ENCODE peak calls at places on chromosomes 13 and 19, in six cellular contexts. Q is GM13976, D is endodermal cell, S is fibroblast of lung, V is HCT116, X is keratinocyte. O is an unnamed sample.

GRCh38 chr19:36528921-36529518 is 949 bp upstream of the ZNF260 start:
- DNase-seq in X (no peak), D (peak), S (no peak), V (no peak), Q (peak), O (no peak)

GRCh38 chr13:114118763-114119123 is 13.7 kb downstream of the RASA3 start:
- DNase-seq in V (no peak), X (no peak), D (no peak), S (peak), Q (no peak), O (no peak)

GRCh38 chr13:95404141-95404882 is 103.1 kb upstream of the ABCC4 start:
- DNase-seq in D (peak), X (peak), V (peak), Q (peak), S (peak), O (peak)

GRCh38 chr13:74452881-74453280 is 318.7 kb upstream of the KLF12 start:
- DNase-seq in X (no peak), D (no peak), S (no peak), V (no peak), Q (no peak), O (no peak)

GRCh38 chr19:38070573-38070972 is 153.4 kb downstream of the DPF1 start:
- DNase-seq in S (peak), X (peak), V (no peak), D (no peak), Q (no peak), O (no peak)

GRCh38 chr13:25927363-25927762 is 124.5 kb downstream of the SHISA2 start:
- DNase-seq in Q (no peak), S (no peak), D (no peak), X (peak), V (no peak), O (no peak)

GRCh38 chr13:73069206-73069815 is 10.5 kb downstream of the KLF5 start:
- DNase-seq in X (no peak), D (no peak), Q (no peak), V (no peak), S (no peak), O (no peak)

GRCh38 chr19:12973236-12973635 is 3.9 kb downstream of the DAND5 start:
- DNase-seq in V (no peak), S (no peak), X (no peak), D (no peak), Q (no peak), O (no peak)

GRCh38 chr19:52688335-52688734 is 46.5 kb downstream of the ZNF611 start:
- DNase-seq in Q (no peak), V (no peak), D (no peak), X (no peak), S (no peak), O (no peak)

GRCh38 chr13:95535243-95535642 is 17.3 kb upstream of the CLDN10 start:
- DNase-seq in V (peak), D (no peak), S (peak), Q (no peak), X (peak), O (no peak)

GRCh38 chr19:48135411-48135810 is 24.8 kb upstream of the PLA2G4C start:
- DNase-seq in V (no peak), Q (no peak), X (no peak), S (no peak), D (peak), O (no peak)

GRCh38 chr13:67099494-67099893 is 130.6 kb downstream of the PCDH9 start:
- DNase-seq in X (no peak), D (peak), Q (no peak), V (no peak), S (no peak), O (no peak)

GRCh38 chr13:22428188-22428828 is 752.5 kb upstream of the SGCG start:
- DNase-seq in Q (no peak), V (no peak), D (no peak), S (peak), X (no peak), O (no peak)

GRCh38 chr19:48836089-48837017 is at the start of gene HSD17B14:
- DNase-seq in X (no peak), S (peak), V (no peak), D (peak), Q (no peak), O (peak)

GRCh38 chr19:16285769-16286564 is 38.7 kb upstream of the KLF2 start:
- DNase-seq in D (no peak), Q (no peak), S (no peak), X (no peak), V (no peak), O (no peak)

GRCh38 chr19:54630784-54631183 is 500 bp downstream of the LILRB1 start:
- DNase-seq in Q (no peak), X (no peak), S (no peak), D (no peak), V (no peak), O (no peak)

GRCh38 chr19:704447-704741 is 4.3 kb upstream of the PALM start:
- DNase-seq in S (no peak), X (no peak), D (no peak), V (no peak), Q (no peak), O (no peak)

GRCh38 chr19:55258476-55258827 is 365 bp downstream of the PPP6R1 start:
- DNase-seq in S (no peak), Q (peak), X (no peak), D (no peak), V (no peak), O (peak)

GRCh38 chr13:112053167-112053743 is 13.7 kb upstream of the SOX1 start:
- DNase-seq in X (no peak), V (no peak), Q (no peak), D (no peak), S (no peak), O (no peak)

GRCh38 chr13:56861472-56861871 is 279.2 kb upstream of the PRR20A start:
- DNase-seq in S (no peak), X (no peak), V (no peak), D (no peak), Q (no peak), O (no peak)

GRCh38 chr19:37778613-37779138 is 710 bp downstream of the ZNF573 start:
- DNase-seq in V (no peak), X (no peak), S (peak), Q (no peak), D (peak), O (no peak)

GRCh38 chr13:46339035-46339666 is 47.9 kb downstream of the RUBCNL start:
- DNase-seq in S (peak), Q (peak), D (no peak), V (no peak), X (no peak), O (no peak)

GRCh38 chr19:24055548-24055947 is 31.4 kb upstream of the ZNF254 start:
- DNase-seq in Q (no peak), S (no peak), D (no peak), X (no peak), V (no peak), O (no peak)

GRCh38 chr13:50757021-50757420 is 86.5 kb downstream of the DLEU7 start:
- DNase-seq in V (no peak), D (no peak), X (no peak), S (no peak), Q (no peak), O (no peak)

GRCh38 chr13:47841131-47841530 is 159.9 kb downstream of the SUCLA2 start:
- DNase-seq in D (no peak), V (no peak), X (no peak), Q (no peak), S (no peak), O (no peak)

GRCh38 chr19:45885556-45886426 is at the start of gene IRF2BP1:
- DNase-seq in V (peak), Q (peak), D (peak), S (peak), X (peak), O (peak)

GRCh38 chr19:7868326-7868670 is 5.9 kb downstream of the PRR36 start:
- DNase-seq in X (no peak), S (no peak), Q (no peak), D (no peak), V (no peak), O (no peak)

GRCh38 chr19:11092181-11092538 is 2.9 kb downstream of the LDLR start:
- DNase-seq in X (no peak), S (peak), V (peak), D (no peak), Q (no peak), O (no peak)

GRCh38 chr13:30373727-30374126 is 48.6 kb upstream of the UBE2L5 start:
- DNase-seq in D (no peak), S (no peak), X (no peak), V (no peak), Q (peak), O (no peak)

GRCh38 chr19:23771761-23772667 is 13.3 kb upstream of the ZNF681 start:
- DNase-seq in Q (no peak), X (no peak), S (no peak), D (no peak), V (no peak), O (no peak)

GRCh38 chr19:1618157-1619093 is 13.2 kb upstream of the UQCR11 start:
- DNase-seq in V (peak), D (peak), Q (peak), X (no peak), S (no peak), O (no peak)

GRCh38 chr19:42121666-42122069 is 10.6 kb downstream of the POU2F2 start:
- DNase-seq in V (no peak), D (peak), X (peak), Q (peak), S (peak), O (no peak)

GRCh38 chr13:53545340-53545941 is 516.8 kb downstream of the OLFM4 start:
- DNase-seq in X (no peak), S (no peak), Q (no peak), V (no peak), D (peak), O (no peak)

GRCh38 chr13:27130223-27131015 is 41.2 kb downstream of the USP12 start:
- DNase-seq in Q (no peak), D (no peak), X (no peak), S (peak), V (no peak), O (no peak)

GRCh38 chr19:49497047-49497789 is 984 bp downstream of the RPS11 start:
- DNase-seq in V (no peak), X (no peak), Q (peak), S (peak), D (peak), O (no peak)

GRCh38 chr19:6671960-6672359 is 2.0 kb upstream of the TNFSF14 start:
- DNase-seq in X (no peak), S (no peak), D (no peak), V (no peak), Q (no peak), O (no peak)

GRCh38 chr19:49468746-49469447 is 5.1 kb upstream of the FLT3LG start:
- DNase-seq in D (peak), Q (peak), V (no peak), X (peak), S (peak), O (no peak)

GRCh38 chr19:7888145-7888825 is at the start of gene LRRC8E:
- DNase-seq in S (peak), V (no peak), X (no peak), D (peak), Q (no peak), O (peak)

GRCh38 chr19:9523885-9524474 is 14.5 kb downstream of the ZNF426 start:
- DNase-seq in D (no peak), S (peak), Q (no peak), X (no peak), V (no peak), O (no peak)

DNA sequence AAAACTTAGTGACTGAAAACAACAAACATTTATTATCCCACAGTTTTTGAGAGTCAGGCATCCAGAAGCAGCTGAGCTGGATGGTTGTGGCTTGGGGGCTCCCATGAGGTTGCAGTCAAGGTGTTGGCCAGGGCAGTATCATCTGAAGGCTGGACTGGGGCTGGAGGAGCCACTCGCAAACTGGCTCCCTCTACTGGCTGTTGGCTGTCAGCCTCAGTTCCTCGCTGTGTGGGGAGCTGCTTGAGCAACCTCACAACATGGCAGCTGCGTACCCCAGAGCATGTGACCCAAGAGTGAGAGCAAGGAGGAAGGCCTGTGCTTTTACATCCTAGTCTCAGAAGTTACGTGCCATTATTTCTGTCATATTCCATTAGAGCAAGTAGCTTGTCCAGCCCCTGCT is 9.7 kb downstream of the YJU2 start:
- DNase-seq in D (peak), X (no peak), Q (no peak), V (no peak), S (no peak), O (no peak)
- TF ChIP-seq CTCF in D (peak), X (peak), Q (no peak), V (peak), S (no peak), O (peak)

GRCh38 chr13:62524061-62524460 is 1108.4 kb upstream of the PCDH20 start:
- DNase-seq in S (no peak), X (no peak), V (no peak), Q (peak), D (no peak), O (no peak)

GRCh38 chr13:62525652-62526051 is 1110.0 kb upstream of the PCDH20 start:
- DNase-seq in D (no peak), X (no peak), S (no peak), V (no peak), Q (no peak), O (no peak)

DNA sequence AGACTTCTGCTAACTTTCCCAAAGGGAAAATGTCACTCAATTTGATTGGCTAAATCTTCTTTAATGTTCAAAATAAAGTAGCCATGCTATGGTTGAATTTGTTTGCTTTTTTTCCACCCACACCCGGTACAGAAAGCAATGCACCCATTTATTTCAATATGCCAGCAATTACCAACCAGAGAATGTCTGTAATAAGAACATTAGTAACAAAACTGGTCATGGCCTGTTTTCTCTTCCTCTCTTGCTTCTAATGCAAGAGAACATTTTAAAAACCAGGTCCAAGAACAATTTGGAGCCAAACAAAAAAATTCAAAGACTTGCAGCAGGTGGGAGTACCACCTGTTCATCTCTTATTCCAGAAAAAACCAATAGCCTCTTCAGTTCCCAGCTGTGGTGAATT is 1108.8 kb upstream of the PCDH20 start:
- DNase-seq in X (no peak), D (no peak), V (no peak), Q (no peak), S (no peak), O (no peak)
- TF ChIP-seq CTCF in X (no peak), D (no peak), V (no peak), Q (no peak), S (no peak), O (no peak)

GRCh38 chr13:44048326-44048725 is 168.6 kb downstream of the LACC1 start:
- DNase-seq in D (no peak), V (no peak), S (peak), X (no peak), Q (no peak), O (no peak)
- TF ChIP-seq CTCF in D (peak), V (peak), S (peak), X (no peak), Q (peak), O (no peak)

GRCh38 chr13:110519046-110519445 is 42.5 kb downstream of the RAB20 start:
- DNase-seq in V (no peak), X (no peak), D (no peak), S (no peak), Q (no peak), O (no peak)
- TF ChIP-seq CTCF in V (no peak), X (no peak), D (no peak), S (no peak), Q (no peak), O (no peak)

DNA sequence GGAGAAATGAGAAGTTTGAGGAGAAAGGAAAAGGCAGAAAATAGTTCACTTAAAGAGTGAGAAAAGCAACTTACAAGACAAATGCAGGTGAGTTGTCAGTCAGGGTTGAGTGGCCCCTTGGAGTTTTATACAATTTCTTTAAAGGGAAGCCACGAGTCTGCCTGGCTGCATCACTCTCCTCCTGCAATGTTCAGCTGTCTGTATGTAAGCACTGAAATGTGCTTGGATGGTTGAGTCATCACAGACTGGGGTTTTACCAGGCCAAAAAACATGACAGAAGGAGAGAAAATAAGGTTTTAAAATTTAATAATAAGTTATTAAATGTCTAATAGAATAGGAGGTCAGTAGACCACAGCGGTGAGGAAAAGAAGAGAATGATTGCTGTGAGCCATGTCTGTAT is 51.0 kb upstream of the FGF14 start:
- DNase-seq in Q (no peak), D (no peak), V (no peak), S (peak), X (no peak), O (no peak)
- TF ChIP-seq CTCF in Q (no peak), D (no peak), V (no peak), S (no peak), X (no peak), O (no peak)

DNA sequence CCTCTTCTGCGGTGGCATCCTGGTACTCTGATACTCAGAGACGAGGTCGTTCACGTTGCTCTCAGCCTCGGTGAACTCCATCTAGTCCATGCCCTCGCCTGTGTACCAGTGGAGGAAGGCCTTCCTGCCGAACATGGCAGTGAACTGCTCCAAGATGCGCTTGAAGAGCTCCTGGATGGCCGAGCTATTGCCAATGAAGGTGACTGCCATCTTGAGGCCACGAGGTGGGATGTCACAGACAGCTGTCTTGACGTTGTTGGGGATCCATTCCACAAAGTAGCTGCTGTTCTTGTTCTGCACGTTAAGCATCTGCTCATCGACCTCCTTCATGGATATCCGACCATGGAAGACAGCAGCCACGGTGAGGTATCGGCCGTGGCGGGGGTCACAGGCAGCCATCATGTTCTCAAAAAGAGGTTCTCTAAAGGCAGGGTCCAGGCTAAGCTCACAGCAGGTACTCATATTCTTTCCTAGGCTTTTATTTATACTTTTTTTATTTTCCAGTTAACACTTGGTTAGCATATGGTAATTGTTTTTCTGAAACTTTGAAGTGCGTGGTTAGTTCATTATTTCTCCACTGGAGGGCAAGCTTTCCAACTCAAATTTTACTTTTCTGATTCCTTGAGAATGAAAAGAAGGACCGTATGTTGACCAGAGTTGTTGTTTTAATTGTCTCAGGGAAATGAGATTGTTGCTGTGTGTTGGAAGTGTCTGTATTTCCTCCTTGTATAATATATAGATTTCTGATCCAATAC is 72.4 kb upstream of the RGCC start:
- DNase-seq in V (no peak), D (peak), Q (no peak), S (peak), X (no peak), O (no peak)
- TF ChIP-seq CTCF in V (peak), D (peak), Q (no peak), S (peak), X (no peak), O (peak)

O was measured in neural crest cell.